ENCODE peak calls at places on chromosome 22, in seven cellular contexts. T is H1, J is HCT116, N is K562, Y is HepG2, E is GM12878, Q is SK-N-SH. X is an unnamed sample.

GRCh38 chr22:19524170-19525115 is at the start of gene CLDN5:
- DNase-seq in T (peak), J (no peak), N (peak), Y (no peak), E (no peak), Q (peak), X (no peak)

GRCh38 chr22:30609260-30610185 is 2.5 kb downstream of the TCN2 start:
- DNase-seq in T (no peak), J (no peak), N (peak), Y (no peak), E (peak), Q (no peak), X (no peak)

GRCh38 chr22:20746466-20747189 is 27.3 kb upstream of the SERPIND1 start:
- DNase-seq in T (no peak), J (no peak), N (no peak), Y (no peak), E (no peak), Q (no peak), X (no peak)

GRCh38 chr22:37126383-37126782 is 16.9 kb upstream of the TMPRSS6 start:
- DNase-seq in T (no peak), J (peak), N (peak), Y (peak), E (no peak), Q (no peak), X (no peak)

GRCh38 chr22:50343541-50343935 is 411 bp downstream of the PPP6R2 start:
- DNase-seq in T (no peak), J (no peak), N (no peak), Y (no peak), E (no peak), Q (no peak), X (no peak)

GRCh38 chr22:47406896-47407295 is 644.4 kb downstream of the TBC1D22A start:
- DNase-seq in T (no peak), J (no peak), N (no peak), Y (no peak), E (no peak), Q (no peak), X (no peak)

GRCh38 chr22:37676691-37677627 is 1.5 kb downstream of the LGALS1 start:
- DNase-seq in T (peak), J (peak), N (peak), Y (peak), E (no peak), Q (peak), X (no peak)

GRCh38 chr22:36417281-36417686 is 29.5 kb upstream of the MYH9 start:
- DNase-seq in T (no peak), J (no peak), N (no peak), Y (no peak), E (no peak), Q (no peak), X (no peak)

GRCh38 chr22:45318168-45318557 is 8.4 kb downstream of the FAM118A start:
- DNase-seq in T (no peak), J (no peak), N (peak), Y (no peak), E (peak), Q (peak), X (no peak)

GRCh38 chr22:44261861-44262595 is 50.7 kb downstream of the SHISAL1 start:
- DNase-seq in T (no peak), J (no peak), N (no peak), Y (no peak), E (no peak), Q (peak), X (no peak)

DNA sequence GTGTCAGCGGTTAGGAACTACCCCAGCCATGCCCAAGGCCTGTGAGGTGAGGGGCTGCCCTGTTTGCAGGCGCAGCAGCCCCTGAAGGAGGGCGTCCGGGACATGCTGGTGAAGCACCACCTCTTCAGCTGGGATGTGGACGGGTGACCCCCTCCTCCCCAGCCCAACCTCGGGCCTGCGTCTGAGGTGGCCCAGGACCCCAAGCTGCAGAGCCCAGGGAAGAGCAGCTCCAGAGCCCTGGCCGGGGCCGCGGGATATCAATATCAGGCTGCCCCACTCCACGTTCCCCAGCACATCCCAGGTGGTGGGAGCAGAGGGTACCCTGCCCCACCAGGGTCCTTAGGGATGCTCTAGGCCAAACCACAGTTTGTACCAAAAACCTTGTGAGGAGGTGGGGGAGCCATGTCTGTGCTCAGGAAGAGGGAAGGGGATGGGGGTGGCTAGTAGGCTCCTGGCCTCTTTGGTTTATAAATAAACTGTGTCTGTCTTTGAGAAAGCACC is 39.3 kb downstream of the SGSM3 start:
- DNase-seq in T (no peak), J (no peak), N (no peak), Y (no peak), E (no peak), Q (no peak), X (no peak)
- TF ChIP-seq JUND in T (no peak), J (no peak), N (no peak), Y (no peak), E (no peak), Q (no peak), X (no peak)

DNA sequence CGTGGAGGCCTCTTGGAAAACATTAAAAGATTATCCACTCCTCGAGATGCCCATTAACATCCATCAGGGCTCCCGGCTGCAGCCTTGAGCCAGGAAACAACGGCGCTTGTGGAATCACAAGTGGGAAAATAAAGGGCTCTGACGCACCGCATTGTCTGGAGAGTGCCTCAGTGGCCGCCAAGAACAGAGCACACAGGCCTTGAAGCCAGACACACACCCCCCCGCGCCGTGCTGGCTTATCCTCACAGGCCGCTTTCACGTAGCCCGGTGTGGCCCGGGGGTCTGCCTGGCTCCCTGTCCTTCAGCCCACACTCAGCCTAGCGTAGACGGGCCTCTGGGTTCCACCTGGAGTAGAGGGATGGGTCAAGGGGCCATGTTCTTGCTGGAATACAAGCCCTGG is 1020.5 kb downstream of the BRD1 start:
- DNase-seq in T (no peak), J (no peak), N (no peak), Y (no peak), E (no peak), Q (no peak), X (no peak)
- TF ChIP-seq JUND in T (no peak), J (no peak), N (no peak), Y (no peak), E (no peak), Q (no peak), X (no peak)

GRCh38 chr22:32649515-32650200 is 151.8 kb upstream of the TIMP3 start:
- DNase-seq in T (no peak), J (no peak), N (peak), Y (no peak), E (no peak), Q (no peak), X (no peak)

GRCh38 chr22:32643246-32643645 is 158.3 kb upstream of the TIMP3 start:
- DNase-seq in T (no peak), J (no peak), N (no peak), Y (no peak), E (no peak), Q (no peak), X (no peak)

GRCh38 chr22:32648486-32648885 is 153.0 kb upstream of the TIMP3 start:
- DNase-seq in T (no peak), J (no peak), N (no peak), Y (no peak), E (no peak), Q (no peak), X (no peak)

GRCh38 chr22:32646476-32646875 is 155.0 kb upstream of the TIMP3 start:
- DNase-seq in T (no peak), J (no peak), N (no peak), Y (no peak), E (no peak), Q (no peak), X (no peak)

DNA sequence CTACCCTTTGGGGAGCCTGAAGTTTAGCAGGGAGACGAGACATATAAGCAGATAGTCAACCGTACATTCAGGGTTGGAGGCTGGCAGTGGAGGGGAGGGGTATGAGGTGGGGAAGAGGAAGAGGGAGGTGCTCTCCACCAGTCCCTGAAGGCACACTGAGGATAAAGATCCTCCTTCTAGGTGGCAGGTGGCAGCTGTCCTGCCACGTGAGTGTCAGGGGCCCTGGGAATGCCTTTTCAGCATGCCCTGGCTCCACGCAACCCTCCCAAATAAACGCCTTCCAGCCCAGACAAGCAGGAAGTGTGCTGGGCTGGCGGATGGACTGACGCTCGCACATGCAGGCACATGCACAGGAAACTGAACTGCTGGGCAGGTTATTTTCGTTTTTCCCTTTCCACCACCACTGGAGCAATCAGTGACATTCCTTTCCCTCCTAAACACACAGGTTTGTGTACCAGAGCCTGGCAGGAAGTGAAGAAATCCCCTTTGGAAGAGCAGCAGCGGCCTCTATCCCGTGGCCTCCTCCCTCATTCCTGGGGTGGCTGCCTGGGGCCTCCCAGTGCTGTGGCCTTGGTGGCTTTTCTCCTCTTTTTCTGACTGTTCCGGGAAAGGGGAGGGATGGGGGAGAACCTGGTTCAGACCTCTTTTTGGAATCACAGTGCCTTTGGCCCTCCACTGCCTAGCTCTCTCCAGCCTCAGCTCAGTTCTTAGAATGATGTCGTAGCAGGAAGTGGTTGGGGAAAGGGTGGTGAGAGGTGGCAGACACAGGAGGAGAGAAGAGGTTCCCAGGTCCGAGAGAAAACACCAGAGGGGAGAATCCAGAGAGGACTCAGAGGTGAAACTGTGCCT is 157.0 kb upstream of the TIMP3 start:
- DNase-seq in T (no peak), J (no peak), N (no peak), Y (peak), E (no peak), Q (no peak), X (peak)
- TF ChIP-seq JUND in T (no peak), J (no peak), N (no peak), Y (no peak), E (no peak), Q (no peak), X (no peak)

DNA sequence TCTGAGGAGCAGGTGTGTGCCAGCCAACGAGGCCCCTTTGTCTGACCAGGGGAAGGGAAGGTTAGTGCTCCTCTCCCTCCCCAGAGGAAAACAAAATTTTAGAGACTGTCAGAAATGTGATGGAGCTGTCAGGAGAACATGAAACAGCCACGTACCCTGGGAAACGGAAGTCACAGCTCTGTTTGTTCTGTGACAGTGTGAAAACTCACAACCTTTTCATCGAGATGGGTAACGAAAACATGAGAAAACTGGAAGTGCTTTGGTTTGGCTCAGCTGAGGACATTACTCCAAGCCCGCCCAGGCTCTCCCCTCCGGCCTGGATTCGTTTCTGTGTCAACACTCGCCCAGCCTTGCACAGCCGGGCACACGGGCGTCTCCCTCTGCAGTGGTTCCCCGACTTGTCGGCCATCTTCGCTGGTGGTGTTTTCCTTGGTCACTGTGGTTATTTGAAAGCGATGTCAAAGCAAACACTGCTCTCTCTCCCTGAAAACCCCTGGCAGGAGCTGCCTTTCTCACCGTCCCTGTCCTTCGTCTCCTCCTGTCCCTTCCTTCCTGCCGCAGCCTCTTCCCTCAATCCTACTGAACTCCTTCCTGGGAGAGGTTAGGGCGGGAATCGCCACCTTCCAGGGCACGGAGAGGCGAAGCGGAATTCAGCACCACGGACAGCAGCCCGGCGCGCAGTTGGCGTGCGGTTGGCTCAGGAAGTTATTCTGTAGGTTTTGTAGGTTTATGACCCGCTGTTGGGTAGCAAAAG is 12.9 kb upstream of the RPS19BP1 start:
- DNase-seq in T (peak), J (no peak), N (peak), Y (no peak), E (no peak), Q (no peak), X (peak)
- TF ChIP-seq JUND in T (peak), J (no peak), N (no peak), Y (no peak), E (no peak), Q (no peak), X (no peak)

DNA sequence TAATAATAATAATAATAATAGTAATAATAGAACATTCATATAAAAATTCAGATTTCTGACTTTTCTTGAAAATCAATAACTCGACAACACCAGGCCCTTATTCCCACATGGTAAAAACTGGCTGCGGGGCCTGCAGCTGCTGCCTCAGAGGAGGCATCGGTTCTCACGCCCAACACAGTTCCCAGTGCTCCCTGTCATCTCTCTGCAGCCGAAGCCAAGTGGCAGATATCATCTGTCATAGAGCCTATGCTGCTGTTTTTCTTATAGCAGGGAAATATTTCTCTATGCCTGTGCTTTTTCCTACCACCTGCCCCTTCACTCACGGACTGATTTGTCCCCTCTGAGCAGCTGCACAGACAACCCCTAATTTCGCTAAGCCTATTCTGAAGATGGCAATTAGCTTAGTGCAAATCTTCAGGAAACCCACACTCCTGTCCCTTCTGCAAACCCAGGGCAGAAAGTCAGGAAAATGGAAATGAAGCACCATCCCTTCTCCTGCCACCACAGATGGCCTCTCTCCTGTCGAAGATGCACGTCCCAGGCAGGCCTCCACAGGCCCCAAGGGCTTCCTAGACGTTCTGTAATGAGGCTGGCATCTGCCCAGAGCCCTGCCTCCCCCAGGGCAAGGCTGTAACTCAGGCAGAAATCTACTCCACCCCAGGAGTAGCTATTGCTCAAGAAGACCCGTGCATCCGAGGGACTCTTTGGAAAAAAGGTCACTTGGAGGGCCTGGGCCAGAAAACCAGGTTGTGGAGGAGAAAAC is 66.6 kb downstream of the SYN3 start:
- DNase-seq in T (no peak), J (no peak), N (no peak), Y (no peak), E (no peak), Q (peak), X (no peak)
- TF ChIP-seq JUND in T (no peak), J (no peak), N (no peak), Y (no peak), E (no peak), Q (no peak), X (no peak)